ENCODE peak calls at places on chromosomes 11 and 22, in four cellular contexts. L is HCT116, X is cardiac muscle cell, I is transverse colon. J is an unnamed sample.

GRCh38 chr11:105393326-105393725 is 216.5 kb upstream of the GRIA4 start:
- DNase-seq in I (no peak), L (no peak), X (no peak), J (no peak)

GRCh38 chr11:18014876-18015275 is 2.0 kb upstream of the SERGEF start:
- DNase-seq in X (no peak), I (no peak), L (no peak), J (no peak)

GRCh38 chr11:129077191-129077590 is 114.9 kb downstream of the ARHGAP32 start:
- DNase-seq in L (no peak), I (no peak), X (no peak), J (no peak)

GRCh38 chr11:47609675-47610074 is 15.5 kb upstream of the C1QTNF4 start:
- DNase-seq in I (no peak), X (no peak), L (no peak), J (no peak)

GRCh38 chr11:129286813-129287212 is 88.8 kb upstream of the BARX2 start:
- DNase-seq in I (no peak), X (no peak), L (no peak), J (no peak)

GRCh38 chr22:25364736-25365241 is 145.3 kb downstream of the CRYBB2 start:
- DNase-seq in L (no peak), I (peak; percentile 70), X (no peak), J (no peak)

GRCh38 chr22:27224485-27225364 is 567.3 kb downstream of the MIAT start:
- DNase-seq in L (no peak), X (no peak), I (no peak), J (peak; percentile 76)

GRCh38 chr11:125387991-125388390 is 108.1 kb downstream of the FEZ1 start:
- DNase-seq in X (no peak), I (no peak), L (no peak), J (no peak)

GRCh38 chr22:42883121-42883520 is 26.0 kb upstream of the ARFGAP3 start:
- DNase-seq in X (no peak), L (no peak), I (peak; percentile 75), J (no peak)

GRCh38 chr11:34327804-34328631 is 29.8 kb downstream of the ABTB2 start:
- DNase-seq in X (peak; percentile 66), I (no peak), L (no peak), J (no peak)

GRCh38 chr22:42919199-42919598 is 62.1 kb upstream of the ARFGAP3 start:
- DNase-seq in L (peak; percentile 42), X (no peak), I (no peak), J (peak; percentile 84)

GRCh38 chr11:75195164-75195962 is 44.5 kb downstream of the SLCO2B1 start:
- DNase-seq in L (no peak), I (peak; percentile 22), X (no peak), J (no peak)

GRCh38 chr11:121293276-121293569 is 652 bp downstream of the SC5D start:
- DNase-seq in I (no peak), X (no peak), L (no peak), J (no peak)

GRCh38 chr11:37506516-37506915 is 908.5 kb upstream of the RAG2 start:
- DNase-seq in L (no peak), I (no peak), X (no peak), J (no peak)

GRCh38 chr11:124198852-124199389 is 15.8 kb downstream of the OR10D3 start:
- DNase-seq in I (no peak), L (no peak), X (no peak), J (no peak)

GRCh38 chr11:45051621-45052020 is 94.8 kb upstream of the PRDM11 start:
- DNase-seq in X (no peak), L (no peak), I (no peak), J (no peak)

GRCh38 chr11:9495780-9496514 is 35.1 kb downstream of the ZNF143 start:
- DNase-seq in X (no peak), I (no peak), L (no peak), J (no peak)
- H3K4me1 ChIP-seq in X (no peaks in the 10 kb centered on the region), I (no peaks in the 10 kb centered on the region), L (no peaks in the 10 kb centered on the region), J (no peaks in the 10 kb centered on the region)

GRCh38 chr11:93507517-93507916 is 35.7 kb downstream of the SMCO4 start:
- DNase-seq in I (no peak), L (no peak), X (no peak), J (no peak)
- H3K4me1 ChIP-seq in I (no peaks in the 10 kb centered on the region), L (no peaks in the 10 kb centered on the region), X (no peaks in the 10 kb centered on the region), J (no peaks in the 10 kb centered on the region)

GRCh38 chr11:120248551-120249278 is 8.8 kb downstream of the POU2F3 start:
- DNase-seq in I (no peak), L (peak; percentile 56), X (no peak), J (peak; percentile 5)
- H3K4me1 ChIP-seq in I (no peaks in the 10 kb centered on the region), L (peaks cover 12% of the 10 kb centered on the region), X (no peaks in the 10 kb centered on the region), J (peaks cover 10% of the 10 kb centered on the region)

GRCh38 chr11:62574363-62575057 is 819 bp upstream of the EEF1G start:
- DNase-seq in I (peak; percentile 41), X (no peak), L (no peak), J (no peak)

GRCh38 chr11:62572431-62572830 is 1.3 kb downstream of the EEF1G start:
- DNase-seq in L (no peak), I (no peak), X (no peak), J (no peak)

GRCh38 chr11:62573006-62573591 is 592 bp downstream of the EEF1G start:
- DNase-seq in L (no peak), X (peak; percentile 44), I (no peak), J (no peak)

GRCh38 chr11:62575156-62575555 is 1.5 kb upstream of the EEF1G start:
- DNase-seq in X (no peak), L (no peak), I (peak; percentile 53), J (no peak)

GRCh38 chr11:62573592-62574362 is at the start of gene EEF1G:
- DNase-seq in X (peak; percentile 100), L (peak; percentile 99), I (peak; percentile 99), J (peak; percentile 100)
- H3K4me1 ChIP-seq in X (peaks cover 9% of the 10 kb centered on the region), L (peaks cover 8% of the 10 kb centered on the region), I (peaks cover 14% of the 10 kb centered on the region), J (peaks cover 23% of the 10 kb centered on the region)

DNA sequence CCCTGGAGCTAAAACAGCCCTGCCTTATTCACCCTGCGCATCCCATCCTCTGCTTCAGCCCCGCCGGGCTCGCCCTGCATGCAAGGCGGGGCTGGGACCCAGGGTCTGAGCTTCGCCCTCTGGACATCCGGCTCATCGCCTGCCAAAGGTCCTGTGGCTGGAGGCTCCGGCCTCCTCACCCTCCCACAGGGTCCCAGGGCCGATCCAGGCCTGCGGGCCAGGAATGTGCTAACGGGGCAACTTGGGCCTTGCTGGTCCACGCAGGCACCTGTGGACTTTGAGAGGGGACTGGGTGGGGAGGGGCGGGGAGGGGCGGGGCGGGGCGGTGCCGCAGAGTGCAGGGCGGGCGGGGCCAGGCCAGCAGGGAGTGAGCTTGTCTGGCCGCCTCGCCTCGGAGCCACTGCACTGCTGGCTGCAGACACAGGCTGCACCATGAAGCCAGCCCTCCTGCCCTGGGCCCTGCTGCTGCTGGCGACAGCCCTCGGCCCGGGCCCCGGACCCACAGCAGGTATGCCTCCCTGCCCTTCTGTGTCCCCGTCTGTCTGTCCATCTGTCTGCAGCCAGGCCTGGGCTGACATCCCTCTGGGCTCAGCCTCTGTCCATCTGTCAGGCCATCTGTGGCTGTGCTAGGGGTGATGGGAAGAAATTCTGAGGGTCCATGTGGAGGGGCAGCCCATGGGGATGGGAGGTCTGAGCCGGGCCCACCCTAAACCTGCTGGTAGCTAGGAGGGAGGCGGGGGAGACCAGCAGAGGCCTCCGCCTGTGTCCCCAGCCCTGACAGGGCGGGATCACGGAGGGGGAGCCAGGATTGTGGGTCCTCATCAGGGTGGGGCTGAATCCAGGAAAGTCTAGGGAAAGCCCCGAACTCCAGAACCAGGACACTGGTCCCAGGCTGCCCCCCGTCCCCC is at the start of gene SUSD2:
- DNase-seq in X (peak; percentile 35), L (no peak), I (peak; percentile 62), J (no peak)
- H3K4me1 ChIP-seq in X (no peaks in the 10 kb centered on the region), L (peaks cover 7% of the 10 kb centered on the region), I (peaks cover 11% of the 10 kb centered on the region), J (peaks cover 4% of the 10 kb centered on the region)

J was measured in SJSA1.